ENCODE peak calls at places on chromosomes 12 and 14, in ten cellular contexts. P is left ventricle myocardium superior; T is NCI-H345; A is tibial artery; S is amniotic epithelial cell; D is SK-MEL-5; H is stomach; Y is NCI-H1436; W is activated CD4-positive, alpha-beta T cell treated with anti-CD3 and anti-CD28 coated beads, Interleukin-2, amount 50 U/mL, for 1 hour; C is posterior vena cava. O is an unnamed sample.

GRCh38 chr12:13203028-13203922 is 6.7 kb downstream of the EMP1 start:
- DNase-seq in H (no peak), S (no peak), T (no peak), D (peak), Y (no peak), W (no peak), P (peak), A (peak), C (peak), O (no peak)

GRCh38 chr14:68824517-68825347 is 31.9 kb upstream of the ZFP36L1 start:
- DNase-seq in P (peak), D (peak), C (peak), Y (peak), W (peak), T (peak), H (peak), A (peak), S (peak), O (no peak)

GRCh38 chr12:106113042-106113441 is 25.7 kb downstream of the NUAK1 start:
- DNase-seq in P (no peak), T (no peak), S (peak), H (no peak), C (no peak), D (no peak), Y (no peak), W (no peak), A (no peak), O (no peak)

GRCh38 chr12:102462803-102463499 is 17.4 kb downstream of the IGF1 start:
- DNase-seq in A (no peak), T (no peak), H (no peak), C (no peak), W (no peak), S (no peak), D (no peak), Y (no peak), P (no peak), O (no peak)

GRCh38 chr12:76030378-76031080 is 1.0 kb downstream of the PHLDA1 start:
- DNase-seq in W (peak), D (peak), H (peak), Y (no peak), C (peak), T (no peak), A (peak), P (peak), S (peak), O (peak)

GRCh38 chr12:64999157-64999425 is 122.0 kb downstream of the WIF1 start:
- DNase-seq in D (no peak), Y (no peak), W (no peak), S (no peak), H (no peak), T (no peak), A (no peak), P (no peak), C (no peak), O (no peak)

GRCh38 chr12:57479376-57480115 is at the start of gene ARHGAP9:
- DNase-seq in Y (no peak), H (no peak), S (no peak), P (no peak), W (peak), T (no peak), C (peak), A (no peak), D (no peak), O (peak)

GRCh38 chr12:15599266-15600037 is 189.7 kb downstream of the EPS8 start:
- DNase-seq in W (no peak), H (no peak), A (no peak), S (peak), D (no peak), C (no peak), Y (no peak), P (no peak), T (peak), O (no peak)

GRCh38 chr14:34124585-34124984 is 173.7 kb upstream of the EGLN3 start:
- DNase-seq in C (no peak), P (no peak), W (no peak), A (no peak), S (no peak), D (no peak), H (no peak), Y (no peak), T (no peak), O (no peak)

GRCh38 chr14:75523771-75524171 is 1.5 kb downstream of the BATF start:
- DNase-seq in D (no peak), A (no peak), Y (no peak), W (no peak), P (no peak), S (peak), C (no peak), T (no peak), H (no peak), O (no peak)

GRCh38 chr12:75820848-75821578 is 210.6 kb downstream of the PHLDA1 start:
- DNase-seq in T (no peak), H (no peak), S (peak), Y (no peak), A (peak), W (no peak), P (peak), D (no peak), C (peak), O (no peak)

GRCh38 chr14:65281991-65282908 is 130.3 kb upstream of the FUT8 start:
- DNase-seq in C (no peak), A (no peak), D (no peak), W (no peak), Y (no peak), P (no peak), H (no peak), S (peak), T (no peak), O (no peak)

GRCh38 chr14:91269076-91269991 is 24.8 kb upstream of the GPR68 start:
- DNase-seq in H (no peak), Y (no peak), S (no peak), A (no peak), D (no peak), W (no peak), P (peak), T (no peak), C (no peak), O (no peak)

GRCh38 chr14:94028450-94028826 is 2.3 kb downstream of the OTUB2 start:
- DNase-seq in T (peak), W (no peak), Y (no peak), S (no peak), A (no peak), D (no peak), C (no peak), P (no peak), H (no peak), O (no peak)

GRCh38 chr14:45201908-45202307 is 51.1 kb downstream of the MIS18BP1 start:
- DNase-seq in H (no peak), S (peak), A (no peak), C (no peak), Y (no peak), D (peak), W (no peak), T (no peak), P (no peak), O (no peak)

GRCh38 chr14:72617391-72618011 is 276.4 kb downstream of the DPF3 start:
- DNase-seq in S (no peak), W (no peak), C (no peak), Y (no peak), T (no peak), A (no peak), P (peak), H (no peak), D (no peak), O (no peak)

GRCh38 chr12:53951577-53952334 is 2.9 kb upstream of the HOXC12 start:
- DNase-seq in H (no peak), D (no peak), T (no peak), W (no peak), C (no peak), Y (no peak), A (no peak), P (no peak), S (no peak), O (no peak)

GRCh38 chr14:78202976-78203375 is 32.8 kb downstream of the NRXN3 start:
- DNase-seq in H (no peak), C (no peak), Y (peak), W (no peak), T (peak), P (no peak), A (no peak), D (no peak), S (no peak), O (no peak)

GRCh38 chr12:132333766-132334165 is 4.4 kb upstream of the GALNT9 start:
- DNase-seq in Y (no peak), D (no peak), C (no peak), S (no peak), H (no peak), T (no peak), A (no peak), P (no peak), W (no peak), O (no peak)

GRCh38 chr12:75542942-75543341 is 31.5 kb upstream of the KRR1 start:
- DNase-seq in D (no peak), A (no peak), T (no peak), P (no peak), C (no peak), H (no peak), S (peak), W (no peak), Y (no peak), O (no peak)

O was measured in central memory CD4-positive, alpha-beta T cell.